ENCODE peak calls at places on chromosomes 2 and 18, in seven cellular contexts. X is upper lobe of right lung, L is lower lobe of right lung, K is IMR-90, G is vagina, C is AG04450, Y is left lung. M is an unnamed sample. For H3K9me3, the result is how much of the 10 kb centered on the place peaks cover.

GRCh38 chr2:113272463-113272862 is 6.3 kb downstream of the PAX8 start:
- DNase-seq in X (no peak), G (no peak), Y (no peak), C (no peak), L (no peak), K (no peak), M (no peak)

GRCh38 chr2:33166287-33166881 is 219.6 kb downstream of the LTBP1 start:
- DNase-seq in C (no peak), X (no peak), K (peak), G (no peak), Y (no peak), L (no peak), M (no peak)

GRCh38 chr2:65666156-65666725 is 233.8 kb upstream of the SPRED2 start:
- DNase-seq in G (no peak), L (no peak), C (peak), Y (no peak), X (no peak), K (peak), M (no peak)

GRCh38 chr2:116988303-116988702 is 826.2 kb upstream of the DDX18 start:
- DNase-seq in L (no peak), C (no peak), Y (no peak), X (no peak), G (no peak), K (no peak), M (no peak)

GRCh38 chr2:208101716-208102631 is 22.4 kb downstream of the CRYGD start:
- DNase-seq in G (no peak), X (no peak), Y (no peak), L (no peak), C (no peak), K (peak), M (no peak)

GRCh38 chr2:8594731-8595427 is 87.0 kb upstream of the ID2 start:
- DNase-seq in K (peak), Y (no peak), G (no peak), X (peak), C (no peak), L (peak), M (no peak)

GRCh38 chr18:2906522-2907458 is 60.0 kb downstream of the EMILIN2 start:
- DNase-seq in L (peak), K (no peak), Y (peak), C (no peak), G (no peak), X (peak), M (no peak)

GRCh38 chr2:173574304-173574703 is 219.6 kb downstream of the CDCA7 start:
- DNase-seq in X (no peak), G (no peak), C (no peak), Y (no peak), L (no peak), K (no peak), M (no peak)

GRCh38 chr18:46676162-46676830 is 19.3 kb upstream of the LOXHD1 start:
- DNase-seq in C (no peak), K (no peak), X (no peak), G (no peak), L (no peak), Y (no peak), M (no peak)

GRCh38 chr2:213119061-213119809 is 32.2 kb downstream of the IKZF2 start:
- DNase-seq in K (peak), L (no peak), X (no peak), G (no peak), C (peak), Y (no peak), M (no peak)

GRCh38 chr18:77547757-77548156 is 298.1 kb downstream of the GALR1 start:
- DNase-seq in K (no peak), C (no peak), G (no peak), X (no peak), L (no peak), Y (no peak), M (no peak)

GRCh38 chr2:224927671-224928173 is 114.5 kb downstream of the DOCK10 start:
- DNase-seq in C (peak), Y (no peak), K (peak), L (peak), X (no peak), G (no peak), M (no peak)

GRCh38 chr2:20027260-20027677 is 14.8 kb upstream of the MATN3 start:
- DNase-seq in K (no peak), C (no peak), G (no peak), L (no peak), X (no peak), Y (no peak), M (no peak)
- H3K9me3 ChIP-seq in K (under half), C (under half), G (under half), L (under half), X (under half), Y (under half), M (under half)

GRCh38 chr2:42974697-42975357 is 182.4 kb upstream of the HAAO start:
- DNase-seq in L (peak), K (peak), C (no peak), G (no peak), Y (peak), X (peak), M (peak)
- H3K4me3 ChIP-seq in L (peak), K (peak), C (peak), G (peak), Y (peak), X (peak), M (peak)

GRCh38 chr18:33440011-33440383 is 524 bp downstream of the CCDC178 start:
- DNase-seq in L (no peak), G (no peak), C (no peak), K (peak), X (no peak), Y (no peak), M (peak)
- TF ChIP-seq CTCF in L (peak), G (no peak), C (peak), K (peak), X (peak), Y (peak), M (peak)

DNA sequence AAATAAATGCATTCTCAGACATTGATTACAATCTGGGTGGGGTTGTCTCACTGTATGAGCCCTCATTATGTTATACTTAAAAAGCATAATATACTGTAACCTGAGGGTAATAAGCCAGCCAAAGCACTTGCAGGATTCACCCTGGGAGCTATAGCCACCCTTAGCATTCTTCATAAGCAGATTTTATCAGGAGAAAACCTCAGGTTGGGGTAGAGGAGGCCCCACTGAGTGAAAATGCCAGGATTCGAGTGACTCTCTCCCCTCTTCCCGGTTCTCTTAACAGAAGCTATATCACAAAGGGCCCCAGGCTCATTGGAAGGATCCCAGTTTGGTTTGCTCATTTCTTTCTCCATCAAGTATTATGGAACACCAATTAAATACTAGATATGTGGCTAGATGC is 178.2 kb downstream of the MSH2 start:
- DNase-seq in C (no peak), Y (no peak), G (no peak), L (no peak), X (no peak), K (no peak), M (no peak)
- H3K9me3 ChIP-seq in C (under half), Y (under half), G (under half), L (under half), X (under half), K (under half), M (under half)

GRCh38 chr2:230226090-230226551 is 585 bp downstream of the SP140 start:
- DNase-seq in Y (no peak), X (no peak), K (no peak), G (no peak), L (no peak), C (no peak), M (no peak)
- H3K4me3 ChIP-seq in Y (peak), X (peak), K (no peak), G (no peak), L (peak), C (no peak), M (no peak)

GRCh38 chr2:70554338-70554892 is 789 bp upstream of the TGFA start:
- DNase-seq in C (no peak), G (no peak), X (no peak), K (no peak), Y (no peak), L (no peak), M (no peak)
- TF ChIP-seq CTCF in C (no peak), G (no peak), X (peak), K (no peak), Y (peak), L (peak), M (no peak)

GRCh38 chr18:43720036-43720435 is 442.7 kb upstream of the SYT4 start:
- DNase-seq in Y (no peak), K (no peak), C (no peak), L (no peak), X (no peak), G (no peak), M (no peak)
- H3K9me3 ChIP-seq in Y (under half), K (under half), C (under half), L (under half), X (under half), G (under half), M (under half)

GRCh38 chr2:68926782-68927181 is 25.9 kb downstream of the GKN2 start:
- DNase-seq in K (no peak), C (no peak), X (no peak), G (peak), L (no peak), Y (no peak), M (no peak)
- H3K4me3 ChIP-seq in K (no peak), C (no peak), X (no peak), G (no peak), L (no peak), Y (no peak), M (no peak)

DNA sequence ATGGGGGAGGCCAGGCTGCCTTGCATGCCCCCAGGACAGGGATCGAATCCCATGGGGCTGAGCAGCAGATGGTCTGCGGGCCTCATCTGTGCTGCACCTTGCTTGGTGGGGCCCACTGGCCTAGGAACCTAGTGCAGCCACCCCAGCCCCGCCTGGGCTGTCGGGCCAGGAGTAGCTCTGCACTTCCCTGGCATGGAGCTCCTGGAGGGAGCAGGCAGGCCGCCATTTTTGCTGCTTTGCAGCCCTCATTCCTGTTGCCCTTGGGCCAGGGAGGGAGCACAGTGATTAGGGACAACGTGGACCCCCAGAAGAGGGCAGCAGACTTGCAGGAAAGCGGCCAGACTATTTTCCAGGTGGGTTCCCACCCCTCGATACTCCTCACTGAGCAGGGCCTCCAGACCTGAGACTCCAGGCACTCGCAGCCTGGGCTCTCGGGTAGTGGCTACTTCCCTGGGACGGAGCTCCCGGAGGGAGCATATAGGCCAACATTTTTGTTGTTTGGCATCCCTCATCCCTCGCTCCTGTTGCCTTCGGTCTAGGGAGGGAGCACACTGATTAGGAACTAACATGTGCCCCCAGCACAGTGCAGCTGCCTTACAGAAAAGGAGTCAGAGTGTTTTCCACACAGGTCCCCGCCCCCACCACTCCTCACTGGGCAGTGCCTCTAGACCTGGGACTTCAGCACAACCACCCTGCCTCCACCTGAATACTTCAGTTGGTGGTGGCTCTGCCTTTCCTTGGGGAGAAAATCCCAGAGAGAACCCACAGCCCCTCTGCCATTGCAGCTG is 99.5 kb downstream of the MAIP1 start:
- DNase-seq in Y (peak), L (no peak), C (no peak), K (no peak), G (no peak), X (no peak), M (no peak)
- TF ChIP-seq CTCF in Y (no peak), L (no peak), C (no peak), K (peak), G (no peak), X (no peak), M (no peak)